ENCODE peak calls at places on chromosomes 4 and X, in seven cellular contexts. W is transverse colon, I is PC-3, O is mesendoderm, M is tibial nerve, H is fibroblast of lung, V is BE2C. A is an unnamed sample. For H3K36me3, the result is how much of the 10 kb centered on the place peaks cover.

GRCh38 chrX:116417968-116418367 is 18.4 kb upstream of the SLC6A14 start:
- DNase-seq in W (no peak), I (peak), O (no peak), M (no peak), H (no peak), V (no peak), A (no peak)

GRCh38 chr4:69473699-69474098 is 22.0 kb downstream of the UGT2B4 start:
- DNase-seq in W (no peak), I (no peak), O (no peak), M (no peak), H (no peak), V (no peak), A (no peak)

GRCh38 chr4:67122029-67122428 is 423.3 kb downstream of the CENPC start:
- DNase-seq in W (no peak), I (peak), O (peak), M (no peak), H (peak), V (no peak), A (no peak)

GRCh38 chr4:141375855-141376254 is 155.2 kb downstream of the ZNF330 start:
- DNase-seq in W (no peak), I (peak), O (peak), M (no peak), H (peak), V (peak), A (peak)

GRCh38 chr4:113950207-113950606 is 29.2 kb downstream of the ARSJ start:
- DNase-seq in W (no peak), I (no peak), O (no peak), M (no peak), H (no peak), V (no peak), A (no peak)

GRCh38 chrX:147912093-147912801 is 528 bp downstream of the FMR1 start:
- DNase-seq in W (peak), I (peak), O (peak), M (peak), H (peak), V (peak), A (peak)

GRCh38 chr4:102625232-102625930 is 124.2 kb downstream of the NFKB1 start:
- DNase-seq in W (peak), I (peak), O (peak), M (no peak), H (no peak), V (peak), A (no peak)

GRCh38 chr4:7960017-7960789 is 20.5 kb upstream of the AFAP1 start:
- DNase-seq in W (no peak), I (no peak), O (no peak), M (no peak), H (no peak), V (no peak), A (no peak)

GRCh38 chr4:61462451-61463326 is 262.6 kb downstream of the ADGRL3 start:
- DNase-seq in W (no peak), I (peak), O (no peak), M (no peak), H (peak), V (no peak), A (no peak)

GRCh38 chr4:1948232-1948631 is 60.5 kb downstream of the NELFA start:
- DNase-seq in W (no peak), I (no peak), O (no peak), M (no peak), H (no peak), V (no peak), A (no peak)

GRCh38 chrX:45142185-45142584 is 58.5 kb downstream of the DIPK2B start:
- DNase-seq in W (no peak), I (no peak), O (no peak), M (no peak), H (no peak), V (no peak), A (no peak)

GRCh38 chr4:128255906-128256305 is 31.7 kb downstream of the PGRMC2 start:
- DNase-seq in W (no peak), I (no peak), O (no peak), M (no peak), H (no peak), V (no peak), A (no peak)

GRCh38 chr4:84887824-84888223 is 78.7 kb downstream of the WDFY3 start:
- DNase-seq in W (no peak), I (peak), O (no peak), M (no peak), H (peak), V (no peak), A (no peak)

GRCh38 chr4:48271048-48271452 is 1.4 kb upstream of the TEC start:
- DNase-seq in W (no peak), I (no peak), O (peak), M (no peak), H (no peak), V (no peak), A (no peak)
- H3K4me3 ChIP-seq in W (no peak), I (no peak), O (no peak), M (no peak), H (no peak), V (no peak), A (no peak)

DNA sequence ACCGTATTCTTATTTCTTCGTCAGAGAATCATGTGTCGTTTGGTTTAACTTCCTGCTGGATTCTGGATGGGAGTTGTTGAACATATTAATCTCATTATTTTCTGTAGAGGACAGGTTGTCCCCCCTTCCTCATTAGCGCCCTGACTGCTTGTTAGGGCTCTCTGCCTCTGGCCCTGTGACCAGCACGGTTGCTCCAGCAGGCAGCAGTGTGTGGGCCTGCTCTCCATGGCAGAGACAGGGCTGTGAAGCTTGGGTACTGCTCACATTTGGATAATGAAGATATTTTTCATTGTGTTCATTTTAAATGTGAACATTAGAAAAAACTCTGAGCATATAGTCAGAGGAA is 102.7 kb downstream of the KLHL8 start:
- DNase-seq in W (no peak), I (no peak), O (no peak), M (no peak), H (no peak), V (no peak), A (no peak)
- H3K36me3 ChIP-seq in W (under half), I (under half), O (under half), M (under half), H (under half), V (under half), A (under half)

GRCh38 chrX:101932249-101932570 is 383 bp upstream of the ZMAT1 start:
- DNase-seq in W (no peak), I (no peak), O (no peak), M (no peak), H (no peak), V (no peak), A (no peak)

GRCh38 chrX:101931494-101932248 is at the start of gene ZMAT1:
- DNase-seq in W (peak), I (peak), O (peak), M (peak), H (peak), V (peak), A (peak)

GRCh38 chrX:101925733-101926132 is 6.1 kb downstream of the ZMAT1 start:
- DNase-seq in W (no peak), I (no peak), O (no peak), M (no peak), H (no peak), V (no peak), A (no peak)

DNA sequence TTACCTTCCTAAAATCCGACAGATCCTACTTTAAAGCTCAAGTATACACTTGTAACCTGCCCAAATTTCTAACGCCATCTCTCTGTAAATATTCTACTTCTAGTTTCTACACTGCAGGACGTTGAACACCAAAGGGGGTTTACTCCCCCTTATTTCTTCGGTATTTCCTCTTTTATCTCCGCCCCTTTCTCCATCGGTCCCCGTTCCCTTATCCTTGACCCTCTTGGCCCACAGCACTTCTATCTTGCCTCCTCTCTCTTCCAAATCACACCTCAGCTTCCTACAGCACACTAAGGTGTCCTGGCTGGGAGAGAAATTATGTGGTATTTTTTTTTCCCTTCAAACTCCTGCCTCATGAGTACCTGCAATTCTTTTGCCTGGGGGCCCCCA is 728 bp downstream of the ZMAT1 start:
- DNase-seq in W (no peak), I (no peak), O (no peak), M (peak), H (no peak), V (no peak), A (no peak)
- H3K4me3 ChIP-seq in W (peak), I (peak), O (no peak), M (peak), H (peak), V (peak), A (peak)

GRCh38 chr4:83436680-83437079 is 18.9 kb downstream of the HELQ start:
- DNase-seq in W (no peak), I (no peak), O (peak), M (no peak), H (no peak), V (no peak), A (no peak)
- H3K36me3 ChIP-seq in W (under half), I (under half), O (under half), M (under half), H (under half), V (under half), A (under half)

DNA sequence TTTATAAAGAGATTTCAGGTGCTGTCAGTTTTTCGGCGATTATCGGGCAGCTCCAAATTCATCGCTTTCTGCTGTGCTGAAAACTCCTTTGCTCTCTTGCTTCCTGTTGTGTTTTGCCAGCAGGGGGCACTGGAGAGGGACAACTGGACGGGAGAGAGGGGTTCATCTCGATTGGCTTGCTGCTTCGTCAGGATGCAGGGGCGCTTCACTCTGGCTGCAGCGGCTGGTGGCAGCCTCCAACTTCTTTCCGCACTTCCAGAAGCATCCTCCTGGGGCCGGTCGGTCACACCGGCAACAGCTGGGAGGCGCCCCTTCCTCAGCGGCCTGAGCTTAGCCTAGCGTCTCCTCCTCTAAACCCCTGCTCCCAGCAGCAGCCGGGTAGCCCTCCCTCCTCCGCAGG is 29.5 kb downstream of the MSL3 start:
- DNase-seq in W (peak), I (peak), O (peak), M (peak), H (peak), V (peak), A (no peak)
- H3K4me3 ChIP-seq in W (no peak), I (no peak), O (no peak), M (peak), H (no peak), V (peak), A (no peak)

GRCh38 chr4:6299875-6300274 is 30.2 kb downstream of the WFS1 start:
- DNase-seq in W (no peak), I (no peak), O (no peak), M (no peak), H (no peak), V (no peak), A (no peak)
- H3K36me3 ChIP-seq in W (under half), I (under half), O (under half), M (under half), H (under half), V (under half), A (under half)

DNA sequence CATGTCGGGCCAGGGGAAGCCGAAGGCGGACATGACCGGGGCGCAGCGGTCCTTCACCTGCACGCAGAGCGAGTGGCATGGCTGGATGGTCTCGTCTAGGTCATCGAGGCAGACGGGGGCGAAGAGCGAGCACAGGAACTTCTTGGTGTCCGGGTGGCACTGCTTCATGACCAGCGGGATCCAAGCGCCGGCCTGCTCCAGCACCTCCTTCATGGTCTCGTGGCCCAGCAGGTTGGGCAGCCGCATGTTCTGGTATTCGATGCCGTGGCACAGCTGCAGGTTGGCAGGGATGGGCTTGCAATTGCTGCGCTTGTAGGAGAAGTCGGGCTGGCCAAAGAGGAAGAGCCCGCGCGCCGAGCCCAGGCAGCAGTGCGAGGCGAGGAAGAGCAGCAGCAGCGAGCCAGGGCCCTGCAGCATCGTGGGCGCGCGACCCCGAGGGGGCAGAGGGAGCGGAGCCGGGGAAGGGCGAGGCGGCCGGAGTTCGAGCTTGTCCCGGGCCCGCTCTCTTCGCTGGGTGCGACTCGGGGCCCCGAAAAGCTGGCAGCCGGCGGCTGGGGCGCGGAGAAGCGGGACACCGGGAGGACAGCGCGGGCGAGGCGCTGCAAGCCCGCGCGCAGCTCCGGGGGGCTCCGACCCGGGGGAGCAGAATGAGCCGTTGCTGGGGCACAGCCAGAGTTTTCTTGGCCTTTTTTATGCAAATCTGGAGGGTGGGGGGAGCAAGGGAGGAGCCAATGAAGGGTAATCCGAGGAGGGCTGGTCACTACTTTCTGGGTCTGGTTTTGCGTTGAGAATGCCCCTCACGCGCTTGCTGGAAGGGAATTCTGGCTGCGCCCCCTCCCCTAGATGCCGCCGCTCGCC is at the start of gene SFRP2:
- DNase-seq in W (no peak), I (no peak), O (peak), M (no peak), H (no peak), V (no peak), A (no peak)
- H3K4me3 ChIP-seq in W (no peak), I (no peak), O (peak), M (peak), H (no peak), V (no peak), A (no peak)

GRCh38 chr4:108030332-108030731 is 40.6 kb downstream of the HADH start:
- DNase-seq in W (peak), I (peak), O (peak), M (peak), H (peak), V (peak), A (peak)
- H3K36me3 ChIP-seq in W (under half), I (under half), O (under half), M (under half), H (under half), V (under half), A (under half)

DNA sequence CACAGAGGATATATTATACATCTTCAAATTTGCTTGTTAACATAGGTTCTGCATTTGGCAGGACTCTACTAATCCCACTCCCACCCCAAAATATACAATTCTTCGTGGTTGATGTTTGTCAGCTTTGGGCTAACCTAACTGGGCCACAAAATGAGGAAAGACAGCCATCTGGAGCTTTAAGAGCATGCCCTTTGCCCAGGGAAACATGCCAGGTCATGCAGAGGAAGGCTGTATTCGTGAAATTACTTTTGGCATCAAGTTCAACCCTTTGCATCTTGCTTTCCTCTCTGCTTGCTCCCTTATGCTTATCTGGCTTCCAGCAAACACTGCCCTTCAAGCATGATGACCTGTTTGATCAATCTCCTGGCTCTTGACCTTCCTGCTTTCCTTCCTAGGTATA is 46.8 kb upstream of the F9 start:
- DNase-seq in W (no peak), I (no peak), O (no peak), M (no peak), H (no peak), V (no peak), A (no peak)
- H3K4me3 ChIP-seq in W (no peak), I (no peak), O (no peak), M (no peak), H (no peak), V (no peak), A (no peak)

GRCh38 chr4:3215733-3216132 is 33.2 kb upstream of the MSANTD1 start:
- DNase-seq in W (no peak), I (no peak), O (no peak), M (no peak), H (no peak), V (no peak), A (no peak)
- H3K36me3 ChIP-seq in W (under half), I (under half), O (under half), M (under half), H (under half), V (under half), A (under half)

A was measured in SJSA1.